ENCODE peak calls at places on chromosomes 5 and 9, in ten cellular contexts. One of them, this sample, is unnamed.

GRCh38 chr9:37187713-37188439 is 67.5 kb downstream of the ZCCHC7 start:
- DNase-seq in naive B cell: peak
- DNase-seq in mammary epithelial cell: no peak
- DNase-seq in glomerular endothelial cell: no peak
- DNase-seq in NCI-H2081: no peak
- DNase-seq in H9: no peak
- DNase-seq in PC-9: no peak
- DNase-seq in hippocampal formation: no peak
- DNase-seq in Ammon's horn: no peak
- DNase-seq in memory B cell: peak
- DNase-seq in this sample: no peak

GRCh38 chr5:35785601-35786085 is 71.0 kb upstream of the IL7R start:
- DNase-seq in naive B cell: no peak
- DNase-seq in mammary epithelial cell: no peak
- DNase-seq in glomerular endothelial cell: no peak
- DNase-seq in NCI-H2081: no peak
- DNase-seq in H9: no peak
- DNase-seq in PC-9: no peak
- DNase-seq in hippocampal formation: no peak
- DNase-seq in Ammon's horn: no peak
- DNase-seq in memory B cell: no peak
- DNase-seq in this sample: peak

GRCh38 chr9:37966443-37967271 is 62.7 kb upstream of the SLC25A51 start:
- DNase-seq in naive B cell: no peak
- DNase-seq in mammary epithelial cell: no peak
- DNase-seq in glomerular endothelial cell: no peak
- DNase-seq in NCI-H2081: no peak
- DNase-seq in H9: no peak
- DNase-seq in PC-9: no peak
- DNase-seq in hippocampal formation: no peak
- DNase-seq in Ammon's horn: no peak
- DNase-seq in memory B cell: no peak
- DNase-seq in this sample: no peak

GRCh38 chr5:119072496-119072895 is 1.6 kb downstream of the DMXL1 start:
- DNase-seq in naive B cell: no peak
- DNase-seq in mammary epithelial cell: no peak
- DNase-seq in glomerular endothelial cell: no peak
- DNase-seq in NCI-H2081: no peak
- DNase-seq in H9: no peak
- DNase-seq in PC-9: no peak
- DNase-seq in hippocampal formation: no peak
- DNase-seq in Ammon's horn: no peak
- DNase-seq in memory B cell: no peak
- DNase-seq in this sample: no peak

GRCh38 chr9:134388976-134389375 is 62.7 kb downstream of the RXRA start:
- DNase-seq in naive B cell: no peak
- DNase-seq in mammary epithelial cell: no peak
- DNase-seq in glomerular endothelial cell: no peak
- DNase-seq in NCI-H2081: no peak
- DNase-seq in H9: no peak
- DNase-seq in PC-9: no peak
- DNase-seq in hippocampal formation: no peak
- DNase-seq in Ammon's horn: no peak
- DNase-seq in memory B cell: no peak
- DNase-seq in this sample: peak

GRCh38 chr5:74667396-74667795 is 17.6 kb upstream of the HEXB start:
- DNase-seq in naive B cell: no peak
- DNase-seq in mammary epithelial cell: no peak
- DNase-seq in glomerular endothelial cell: no peak
- DNase-seq in NCI-H2081: no peak
- DNase-seq in H9: no peak
- DNase-seq in PC-9: no peak
- DNase-seq in hippocampal formation: no peak
- DNase-seq in Ammon's horn: no peak
- DNase-seq in memory B cell: no peak
- DNase-seq in this sample: no peak

GRCh38 chr5:82613886-82614285 is 335.7 kb upstream of the RPS23 start:
- DNase-seq in naive B cell: no peak
- DNase-seq in mammary epithelial cell: peak
- DNase-seq in glomerular endothelial cell: no peak
- DNase-seq in NCI-H2081: no peak
- DNase-seq in H9: no peak
- DNase-seq in PC-9: no peak
- DNase-seq in hippocampal formation: no peak
- DNase-seq in Ammon's horn: no peak
- DNase-seq in memory B cell: no peak
- DNase-seq in this sample: no peak

GRCh38 chr5:98540056-98540455 is 233.4 kb upstream of the RGMB start:
- DNase-seq in naive B cell: no peak
- DNase-seq in mammary epithelial cell: no peak
- DNase-seq in glomerular endothelial cell: no peak
- DNase-seq in NCI-H2081: no peak
- DNase-seq in H9: no peak
- DNase-seq in PC-9: no peak
- DNase-seq in hippocampal formation: no peak
- DNase-seq in Ammon's horn: no peak
- DNase-seq in memory B cell: no peak
- DNase-seq in this sample: no peak

GRCh38 chr9:116855881-116856662 is 169.0 kb downstream of the TRIM32 start:
- DNase-seq in naive B cell: no peak
- DNase-seq in mammary epithelial cell: peak
- DNase-seq in glomerular endothelial cell: no peak
- DNase-seq in NCI-H2081: no peak
- DNase-seq in H9: no peak
- DNase-seq in PC-9: peak
- DNase-seq in hippocampal formation: no peak
- DNase-seq in Ammon's horn: peak
- DNase-seq in memory B cell: no peak
- DNase-seq in this sample: peak

GRCh38 chr9:133703571-133704399 is 34.4 kb downstream of the SARDH start:
- DNase-seq in naive B cell: no peak
- DNase-seq in mammary epithelial cell: no peak
- DNase-seq in glomerular endothelial cell: no peak
- DNase-seq in NCI-H2081: peak
- DNase-seq in H9: no peak
- DNase-seq in PC-9: no peak
- DNase-seq in hippocampal formation: no peak
- DNase-seq in Ammon's horn: no peak
- DNase-seq in memory B cell: no peak
- DNase-seq in this sample: no peak

GRCh38 chr5:16757146-16757545 is 140.3 kb upstream of the RETREG1 start:
- DNase-seq in naive B cell: no peak
- DNase-seq in mammary epithelial cell: no peak
- DNase-seq in glomerular endothelial cell: no peak
- DNase-seq in NCI-H2081: no peak
- DNase-seq in H9: no peak
- DNase-seq in PC-9: no peak
- DNase-seq in hippocampal formation: no peak
- DNase-seq in Ammon's horn: no peak
- DNase-seq in memory B cell: no peak
- DNase-seq in this sample: no peak

GRCh38 chr5:96433066-96433447 is at the start of gene PCSK1:
- DNase-seq in naive B cell: no peak
- DNase-seq in mammary epithelial cell: no peak
- DNase-seq in glomerular endothelial cell: no peak
- DNase-seq in NCI-H2081: peak
- DNase-seq in H9: peak
- DNase-seq in PC-9: no peak
- DNase-seq in hippocampal formation: no peak
- DNase-seq in Ammon's horn: peak
- DNase-seq in memory B cell: no peak
- DNase-seq in this sample: no peak

GRCh38 chr9:6441269-6441668 is 28.3 kb downstream of the UHRF2 start:
- DNase-seq in naive B cell: no peak
- DNase-seq in mammary epithelial cell: peak
- DNase-seq in glomerular endothelial cell: no peak
- DNase-seq in NCI-H2081: no peak
- DNase-seq in H9: no peak
- DNase-seq in PC-9: no peak
- DNase-seq in hippocampal formation: no peak
- DNase-seq in Ammon's horn: no peak
- DNase-seq in memory B cell: no peak
- DNase-seq in this sample: no peak

GRCh38 chr9:131714161-131714646 is 25.7 kb downstream of the RAPGEF1 start:
- DNase-seq in naive B cell: no peak
- DNase-seq in mammary epithelial cell: peak
- DNase-seq in glomerular endothelial cell: peak
- DNase-seq in NCI-H2081: no peak
- DNase-seq in H9: no peak
- DNase-seq in PC-9: peak
- DNase-seq in hippocampal formation: no peak
- DNase-seq in Ammon's horn: no peak
- DNase-seq in memory B cell: no peak
- DNase-seq in this sample: peak

GRCh38 chr9:110916361-110916760 is 121.9 kb downstream of the LPAR1 start:
- DNase-seq in naive B cell: no peak
- DNase-seq in mammary epithelial cell: no peak
- DNase-seq in glomerular endothelial cell: no peak
- DNase-seq in NCI-H2081: no peak
- DNase-seq in H9: no peak
- DNase-seq in PC-9: no peak
- DNase-seq in hippocampal formation: no peak
- DNase-seq in Ammon's horn: no peak
- DNase-seq in memory B cell: no peak
- DNase-seq in this sample: no peak

GRCh38 chr5:108637110-108637509 is 110.6 kb upstream of the FER start:
- DNase-seq in naive B cell: no peak
- DNase-seq in mammary epithelial cell: peak
- DNase-seq in glomerular endothelial cell: no peak
- DNase-seq in NCI-H2081: no peak
- DNase-seq in H9: no peak
- DNase-seq in PC-9: no peak
- DNase-seq in hippocampal formation: no peak
- DNase-seq in Ammon's horn: no peak
- DNase-seq in memory B cell: no peak
- DNase-seq in this sample: peak

GRCh38 chr5:7244977-7245376 is 151.0 kb upstream of the ADCY2 start:
- DNase-seq in naive B cell: no peak
- DNase-seq in mammary epithelial cell: no peak
- DNase-seq in glomerular endothelial cell: no peak
- DNase-seq in NCI-H2081: peak
- DNase-seq in H9: no peak
- DNase-seq in PC-9: no peak
- DNase-seq in hippocampal formation: no peak
- DNase-seq in Ammon's horn: no peak
- DNase-seq in memory B cell: no peak
- DNase-seq in this sample: no peak

GRCh38 chr9:21709464-21710058 is 92.9 kb upstream of the MTAP start:
- DNase-seq in naive B cell: peak
- DNase-seq in mammary epithelial cell: peak
- DNase-seq in glomerular endothelial cell: no peak
- DNase-seq in NCI-H2081: peak
- DNase-seq in H9: peak
- DNase-seq in PC-9: no peak
- DNase-seq in hippocampal formation: peak
- DNase-seq in Ammon's horn: peak
- DNase-seq in memory B cell: peak
- DNase-seq in this sample: peak

GRCh38 chr9:109063765-109064164 is 50.5 kb upstream of the CTNNAL1 start:
- DNase-seq in naive B cell: no peak
- DNase-seq in mammary epithelial cell: peak
- DNase-seq in glomerular endothelial cell: no peak
- DNase-seq in NCI-H2081: no peak
- DNase-seq in H9: no peak
- DNase-seq in PC-9: no peak
- DNase-seq in hippocampal formation: no peak
- DNase-seq in Ammon's horn: no peak
- DNase-seq in memory B cell: no peak
- DNase-seq in this sample: no peak

GRCh38 chr9:85742630-85742928 is 825 bp upstream of the AGTPBP1 start:
- DNase-seq in naive B cell: no peak
- DNase-seq in mammary epithelial cell: peak
- DNase-seq in glomerular endothelial cell: no peak
- DNase-seq in NCI-H2081: no peak
- DNase-seq in H9: no peak
- DNase-seq in PC-9: no peak
- DNase-seq in hippocampal formation: no peak
- DNase-seq in Ammon's horn: no peak
- DNase-seq in memory B cell: no peak
- DNase-seq in this sample: no peak

GRCh38 chr9:4293293-4293931 is 6.5 kb downstream of the GLIS3 start:
- DNase-seq in naive B cell: no peak
- DNase-seq in mammary epithelial cell: peak
- DNase-seq in glomerular endothelial cell: peak
- DNase-seq in NCI-H2081: no peak
- DNase-seq in H9: no peak
- DNase-seq in PC-9: peak
- DNase-seq in hippocampal formation: no peak
- DNase-seq in Ammon's horn: no peak
- DNase-seq in memory B cell: no peak
- DNase-seq in this sample: peak

This sample was measured in trophoblast cell.